ENCODE peak calls at places on chromosomes 7 and 10, in seven cellular contexts. Z is IMR-90, W is pancreas, Q is heart left ventricle, J is breast epithelium, O is suprapubic skin, I is PC-3. E is an unnamed sample.

GRCh38 chr7:158061031-158061630 is 526.5 kb downstream of the PTPRN2 start:
- DNase-seq in J (no peak), I (no peak), W (peak), Z (no peak), Q (no peak), O (no peak), E (no peak)

GRCh38 chr7:133040178-133040577 is 41.7 kb downstream of the CHCHD3 start:
- DNase-seq in I (no peak), O (no peak), W (no peak), Z (no peak), J (no peak), Q (no peak), E (no peak)

GRCh38 chr10:95864906-95865813 is 42.6 kb upstream of the CC2D2B start:
- DNase-seq in Q (peak), I (peak), O (no peak), J (peak), W (no peak), Z (peak), E (peak)

GRCh38 chr10:129332476-129332875 is 134.6 kb upstream of the MGMT start:
- DNase-seq in I (peak), Q (no peak), J (no peak), O (no peak), Z (peak), W (no peak), E (no peak)

GRCh38 chr7:142391191-142391992 is 133.5 kb upstream of the PRSS58 start:
- DNase-seq in O (no peak), I (peak), W (no peak), J (no peak), Q (no peak), Z (peak), E (no peak)

GRCh38 chr10:124641282-124642075 is 102.7 kb downstream of the FAM53B start:
- DNase-seq in O (no peak), J (no peak), I (no peak), W (peak), Z (peak), Q (peak), E (peak)

GRCh38 chr7:71824356-71824755 is 587.8 kb downstream of the CALN1 start:
- DNase-seq in Z (no peak), Q (no peak), I (no peak), W (no peak), O (no peak), J (no peak), E (peak)

GRCh38 chr7:22420008-22420407 is 63.1 kb upstream of the RAPGEF5 start:
- DNase-seq in J (no peak), Q (no peak), O (no peak), I (no peak), W (no peak), Z (no peak), E (no peak)

GRCh38 chr10:110203500-110204455 is 3.6 kb upstream of the MXI1 start:
- DNase-seq in Q (no peak), I (no peak), Z (no peak), W (no peak), O (no peak), J (no peak), E (no peak)

GRCh38 chr10:43203491-43204393 is 63.1 kb downstream of the RASGEF1A start:
- DNase-seq in W (peak), Q (peak), J (peak), I (no peak), Z (no peak), O (peak), E (no peak)

GRCh38 chr7:65251851-65252620 is 121.6 kb upstream of the ZNF92 start:
- DNase-seq in J (peak), O (no peak), Z (peak), Q (peak), I (peak), W (peak), E (peak)

GRCh38 chr10:110524179-110524863 is 26.6 kb downstream of the DUSP5 start:
- DNase-seq in J (no peak), Q (no peak), I (no peak), W (no peak), O (no peak), Z (no peak), E (no peak)

GRCh38 chr7:139947021-139947420 is 115.7 kb downstream of the PARP12 start:
- DNase-seq in Q (no peak), W (no peak), I (no peak), J (no peak), Z (no peak), O (no peak), E (no peak)

GRCh38 chr7:136693166-136694119 is 175.0 kb upstream of the CHRM2 start:
- DNase-seq in I (no peak), W (no peak), O (no peak), J (no peak), Q (no peak), Z (no peak), E (no peak)

GRCh38 chr7:41421056-41421455 is 281.8 kb downstream of the INHBA start:
- DNase-seq in Q (no peak), W (no peak), J (no peak), Z (no peak), I (no peak), O (no peak), E (no peak)

GRCh38 chr10:125001313-125002043 is 59.6 kb downstream of the ZRANB1 start:
- DNase-seq in J (peak), Z (no peak), I (no peak), O (peak), W (peak), Q (peak), E (no peak)

GRCh38 chr10:120818301-120818700 is 32.9 kb upstream of the WDR11 start:
- DNase-seq in O (no peak), I (no peak), J (no peak), W (no peak), Z (no peak), Q (no peak), E (no peak)

GRCh38 chr7:148304456-148304855 is 286.1 kb upstream of the C7orf33 start:
- DNase-seq in I (no peak), W (no peak), Q (no peak), J (no peak), Z (no peak), O (no peak), E (no peak)

GRCh38 chr10:35246770-35247343 is 89.5 kb upstream of the CCNY start:
- DNase-seq in O (no peak), W (no peak), Z (no peak), I (no peak), J (no peak), Q (no peak), E (no peak)

GRCh38 chr10:35257057-35257983 is 79.0 kb upstream of the CCNY start:
- DNase-seq in I (no peak), J (no peak), W (no peak), Z (no peak), O (no peak), Q (no peak), E (no peak)

GRCh38 chr10:35251373-35252100 is 84.8 kb upstream of the CCNY start:
- DNase-seq in O (no peak), I (no peak), Q (no peak), Z (no peak), J (no peak), W (no peak), E (no peak)
- H3K27ac ChIP-seq in O (no peak), I (peak), Q (no peak), Z (no peak), J (no peak), W (no peak), E (no peak)

DNA sequence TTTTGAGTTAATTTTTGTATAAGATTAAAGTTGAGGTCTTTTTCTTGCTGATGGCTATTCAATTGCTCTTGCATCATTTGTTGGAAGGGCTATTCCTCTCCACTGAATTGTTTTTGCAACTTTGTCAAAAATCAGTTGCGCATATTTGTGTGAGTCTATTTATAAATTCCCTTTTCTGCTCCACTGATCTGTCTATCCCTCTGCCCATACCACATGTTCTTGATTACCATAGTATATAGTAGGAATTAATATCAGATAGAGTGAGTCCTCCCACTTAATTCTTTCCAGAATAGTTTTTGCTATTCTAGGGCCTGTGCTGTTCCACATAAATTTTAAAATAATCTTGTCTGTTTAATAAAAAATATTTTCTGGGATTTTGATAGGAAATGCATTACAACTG is 152.3 kb upstream of the ADCY1 start:
- DNase-seq in J (no peak), W (no peak), O (no peak), Q (no peak), Z (no peak), I (no peak), E (no peak)
- TF ChIP-seq CTCF in J (no peak), W (no peak), O (no peak), Q (no peak), Z (no peak), I (no peak), E (no peak)

GRCh38 chr7:20340839-20341238 is 10.1 kb downstream of the ITGB8 start:
- DNase-seq in J (peak), W (no peak), Q (no peak), Z (no peak), O (no peak), I (peak), E (no peak)
- H3K27ac ChIP-seq in J (peak), W (peak), Q (no peak), Z (no peak), O (peak), I (peak), E (no peak)

DNA sequence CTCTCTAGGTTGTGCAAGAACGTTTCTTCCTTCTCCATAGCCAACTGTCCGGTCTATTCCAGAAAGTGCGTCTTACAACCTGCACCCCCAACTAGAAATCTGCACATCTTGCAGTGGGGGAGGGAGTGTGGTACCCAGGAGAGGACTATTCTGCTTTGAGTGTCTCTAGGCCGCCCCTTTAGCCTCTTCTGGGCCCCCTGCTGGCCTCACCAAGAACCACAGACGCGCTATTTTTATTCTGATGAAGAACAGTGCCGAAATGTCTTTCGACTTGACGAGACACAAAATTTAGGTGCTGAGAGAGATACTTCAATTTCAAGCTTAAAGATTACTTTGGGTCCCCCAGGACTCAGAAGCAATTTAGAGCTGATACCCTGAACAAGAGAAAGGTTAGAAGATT is 1.0 kb downstream of the CNPY1 start:
- DNase-seq in J (no peak), O (no peak), W (no peak), Q (no peak), I (no peak), Z (no peak), E (no peak)
- TF ChIP-seq CTCF in J (no peak), O (no peak), W (no peak), Q (no peak), I (peak), Z (peak), E (no peak)

GRCh38 chr10:15784662-15785300 is 65.1 kb upstream of the ITGA8 start:
- DNase-seq in W (no peak), O (no peak), Z (peak), J (no peak), I (peak), Q (no peak), E (peak)
- H3K27ac ChIP-seq in W (no peak), O (no peak), Z (no peak), J (no peak), I (peak), Q (no peak), E (no peak)

DNA sequence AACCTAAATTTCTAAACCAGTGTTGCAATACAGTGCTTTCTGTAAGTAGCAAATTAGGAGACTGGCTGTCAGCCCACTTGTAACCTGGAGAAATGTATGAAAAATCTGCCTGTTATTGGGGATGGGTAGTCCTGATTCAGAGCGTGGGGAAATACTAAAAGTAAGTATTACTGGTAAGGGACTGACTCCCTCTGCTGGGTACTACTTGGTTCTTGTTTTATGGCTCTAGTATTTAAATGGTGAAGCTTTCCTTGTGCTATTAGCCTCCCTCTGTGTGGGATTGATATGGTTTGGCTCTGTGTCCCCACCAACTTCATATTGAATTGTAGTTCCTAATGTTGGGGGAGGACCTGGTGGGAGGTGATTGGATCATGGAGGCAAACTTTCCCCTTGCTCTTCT is 886.1 kb downstream of the SORCS1 start:
- DNase-seq in W (no peak), Q (no peak), Z (no peak), J (no peak), O (no peak), I (peak), E (no peak)
- TF ChIP-seq CTCF in W (no peak), Q (no peak), Z (no peak), J (no peak), O (no peak), I (peak), E (no peak)

GRCh38 chr10:48803831-48804584 is 119.3 kb downstream of the WDFY4 start:
- DNase-seq in J (no peak), W (no peak), Q (no peak), Z (no peak), O (no peak), I (no peak), E (no peak)
- H3K27ac ChIP-seq in J (no peak), W (no peak), Q (peak), Z (no peak), O (no peak), I (no peak), E (no peak)

DNA sequence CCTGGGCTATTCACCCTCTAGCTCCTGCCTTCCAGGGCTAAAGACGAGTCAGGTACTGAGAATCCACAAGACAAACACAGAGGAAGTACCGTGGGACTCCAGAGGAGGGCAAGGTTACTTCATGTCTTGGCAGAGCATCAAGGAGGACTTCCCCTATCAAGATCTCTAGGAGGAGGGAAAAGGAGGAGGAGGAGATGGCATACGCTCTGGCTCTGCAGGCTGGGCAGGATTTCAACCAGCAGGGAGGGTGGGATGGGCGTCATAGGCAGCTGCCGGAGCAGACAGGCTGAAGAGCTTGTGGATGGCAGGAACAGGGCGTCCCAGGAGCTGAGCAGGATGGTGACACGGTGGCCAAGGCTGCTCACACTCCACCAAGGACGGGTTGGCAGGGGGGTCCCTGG is 21.3 kb downstream of the MDH2 start:
- DNase-seq in O (no peak), J (peak), Q (peak), W (no peak), Z (peak), I (peak), E (peak)
- TF ChIP-seq CTCF in O (no peak), J (no peak), Q (no peak), W (no peak), Z (peak), I (peak), E (peak)

DNA sequence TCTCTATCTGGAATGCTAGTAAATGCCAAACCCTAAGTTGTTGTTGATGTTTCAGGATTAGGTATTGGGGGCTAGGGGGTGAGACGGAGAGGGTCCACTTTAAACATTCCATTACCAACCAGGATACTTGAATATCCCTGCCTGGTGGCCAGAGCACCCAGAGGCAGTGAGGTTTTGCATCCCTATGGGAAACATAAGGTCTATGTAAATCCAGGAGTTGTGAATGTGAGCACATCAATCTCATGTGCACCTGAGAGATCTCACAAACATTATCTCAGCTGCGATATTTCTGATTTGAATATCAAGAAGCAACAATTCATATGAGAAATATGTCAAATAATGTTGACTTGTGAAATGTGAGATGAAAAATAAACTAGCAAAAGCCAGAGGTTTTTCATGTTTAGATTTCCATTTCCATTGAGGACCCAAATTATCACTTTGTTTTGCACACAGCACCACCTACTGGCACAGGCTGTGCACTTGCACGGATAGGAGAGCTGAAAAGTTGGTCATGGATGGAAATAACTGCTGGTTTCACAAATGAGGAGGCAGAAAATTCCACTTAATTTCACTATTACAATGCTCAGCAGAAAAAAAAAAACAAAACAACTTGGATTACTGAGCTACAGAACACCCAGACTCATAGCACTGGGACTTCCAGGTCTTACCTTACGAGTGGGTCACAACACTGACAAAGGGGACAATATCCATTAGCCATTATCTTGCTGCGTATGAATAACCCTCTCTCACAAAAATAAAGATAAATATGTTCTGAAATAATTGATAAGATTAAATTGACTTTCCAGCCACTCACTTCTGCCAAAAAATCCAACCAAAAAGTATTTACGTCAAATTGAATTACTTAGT is 129.0 kb downstream of the PKD1L1 start:
- DNase-seq in Z (peak), J (peak), Q (peak), I (peak), W (no peak), O (no peak), E (peak)
- H3K27ac ChIP-seq in Z (no peak), J (no peak), Q (no peak), I (no peak), W (no peak), O (no peak), E (no peak)

GRCh38 chr7:112338786-112339185 is 111.5 kb upstream of the IFRD1 start:
- DNase-seq in W (no peak), Z (no peak), Q (no peak), J (no peak), O (no peak), I (no peak), E (no peak)
- TF ChIP-seq CTCF in W (no peak), Z (no peak), Q (no peak), J (no peak), O (no peak), I (no peak), E (no peak)

E was measured in astrocyte.